ENCODE peak calls at places on chromosomes 1 and 21, in seven cellular contexts. One of them, this sample, is unnamed.

GRCh38 chr1:158019177-158019868 is 25.9 kb downstream of the KIRREL1 start:
- DNase-seq in thoracic aorta: no peak
- DNase-seq in DMS153: no peak
- DNase-seq in ovary: no peak
- DNase-seq in HTR-8/SVneo: peak
- DNase-seq in BJ: peak
- DNase-seq in H54: peak
- DNase-seq in this sample: peak

GRCh38 chr1:29569971-29570634 is 333.8 kb downstream of the PTPRU start:
- DNase-seq in thoracic aorta: no peak
- DNase-seq in DMS153: no peak
- DNase-seq in ovary: no peak
- DNase-seq in HTR-8/SVneo: peak
- DNase-seq in BJ: peak
- DNase-seq in H54: peak
- DNase-seq in this sample: peak

GRCh38 chr21:46474365-46474764 is 15.7 kb downstream of the DIP2A start:
- DNase-seq in thoracic aorta: no peak
- DNase-seq in DMS153: no peak
- DNase-seq in ovary: no peak
- DNase-seq in HTR-8/SVneo: no peak
- DNase-seq in BJ: no peak
- DNase-seq in H54: no peak
- DNase-seq in this sample: no peak

GRCh38 chr1:6603424-6603850 is 768 bp upstream of the KLHL21 start:
- DNase-seq in thoracic aorta: no peak
- DNase-seq in DMS153: no peak
- DNase-seq in ovary: peak
- DNase-seq in HTR-8/SVneo: no peak
- DNase-seq in BJ: peak
- DNase-seq in H54: no peak
- DNase-seq in this sample: no peak

GRCh38 chr1:54227091-54227602 is 27.2 kb downstream of the MRPL37 start:
- DNase-seq in thoracic aorta: no peak
- DNase-seq in DMS153: no peak
- DNase-seq in ovary: peak
- DNase-seq in HTR-8/SVneo: peak
- DNase-seq in BJ: no peak
- DNase-seq in H54: peak
- DNase-seq in this sample: no peak

GRCh38 chr1:53771648-53772047 is 32.7 kb upstream of the GLIS1 start:
- DNase-seq in thoracic aorta: no peak
- DNase-seq in DMS153: no peak
- DNase-seq in ovary: no peak
- DNase-seq in HTR-8/SVneo: no peak
- DNase-seq in BJ: peak
- DNase-seq in H54: no peak
- DNase-seq in this sample: peak

GRCh38 chr1:5972198-5972520 is 20.1 kb downstream of the NPHP4 start:
- DNase-seq in thoracic aorta: no peak
- DNase-seq in DMS153: no peak
- DNase-seq in ovary: no peak
- DNase-seq in HTR-8/SVneo: no peak
- DNase-seq in BJ: no peak
- DNase-seq in H54: no peak
- DNase-seq in this sample: no peak

GRCh38 chr21:40339050-40339449 is 471.8 kb downstream of the PCP4 start:
- DNase-seq in thoracic aorta: no peak
- DNase-seq in DMS153: no peak
- DNase-seq in ovary: no peak
- DNase-seq in HTR-8/SVneo: no peak
- DNase-seq in BJ: no peak
- DNase-seq in H54: no peak
- DNase-seq in this sample: no peak

GRCh38 chr1:8363764-8364301 is 45.9 kb downstream of the SLC45A1 start:
- DNase-seq in thoracic aorta: no peak
- DNase-seq in DMS153: no peak
- DNase-seq in ovary: no peak
- DNase-seq in HTR-8/SVneo: no peak
- DNase-seq in BJ: no peak
- DNase-seq in H54: no peak
- DNase-seq in this sample: no peak

GRCh38 chr1:183281039-183281438 is 95.0 kb downstream of the LAMC2 start:
- DNase-seq in thoracic aorta: peak
- DNase-seq in DMS153: no peak
- DNase-seq in ovary: no peak
- DNase-seq in HTR-8/SVneo: no peak
- DNase-seq in BJ: no peak
- DNase-seq in H54: no peak
- DNase-seq in this sample: no peak

GRCh38 chr1:190373705-190374336 is 103.8 kb downstream of the BRINP3 start:
- DNase-seq in thoracic aorta: no peak
- DNase-seq in DMS153: no peak
- DNase-seq in ovary: no peak
- DNase-seq in HTR-8/SVneo: no peak
- DNase-seq in BJ: no peak
- DNase-seq in H54: no peak
- DNase-seq in this sample: peak

GRCh38 chr1:62437273-62437945 is 560 bp downstream of the USP1 start:
- DNase-seq in thoracic aorta: no peak
- DNase-seq in DMS153: no peak
- DNase-seq in ovary: no peak
- DNase-seq in HTR-8/SVneo: no peak
- DNase-seq in BJ: no peak
- DNase-seq in H54: no peak
- DNase-seq in this sample: no peak

GRCh38 chr1:56034222-56034621 is 545.1 kb downstream of the PLPP3 start:
- DNase-seq in thoracic aorta: no peak
- DNase-seq in DMS153: no peak
- DNase-seq in ovary: no peak
- DNase-seq in HTR-8/SVneo: no peak
- DNase-seq in BJ: peak
- DNase-seq in H54: no peak
- DNase-seq in this sample: no peak

GRCh38 chr1:172821609-172822274 is 162.8 kb downstream of the FASLG start:
- DNase-seq in thoracic aorta: no peak
- DNase-seq in DMS153: no peak
- DNase-seq in ovary: no peak
- DNase-seq in HTR-8/SVneo: peak
- DNase-seq in BJ: no peak
- DNase-seq in H54: no peak
- DNase-seq in this sample: no peak

GRCh38 chr1:228870041-228870713 is 134.9 kb downstream of the RHOU start:
- DNase-seq in thoracic aorta: no peak
- DNase-seq in DMS153: no peak
- DNase-seq in ovary: no peak
- DNase-seq in HTR-8/SVneo: no peak
- DNase-seq in BJ: no peak
- DNase-seq in H54: no peak
- DNase-seq in this sample: no peak

GRCh38 chr1:224621813-224622682 is 5.9 kb downstream of the CNIH3 start:
- DNase-seq in thoracic aorta: no peak
- DNase-seq in DMS153: peak
- DNase-seq in ovary: no peak
- DNase-seq in HTR-8/SVneo: no peak
- DNase-seq in BJ: no peak
- DNase-seq in H54: no peak
- DNase-seq in this sample: no peak

GRCh38 chr1:53587252-53587992 is 128.2 kb downstream of the DMRTB1 start:
- DNase-seq in thoracic aorta: no peak
- DNase-seq in DMS153: no peak
- DNase-seq in ovary: no peak
- DNase-seq in HTR-8/SVneo: no peak
- DNase-seq in BJ: no peak
- DNase-seq in H54: no peak
- DNase-seq in this sample: no peak

GRCh38 chr1:23426828-23427227 is 2.3 kb upstream of the TCEA3 start:
- DNase-seq in thoracic aorta: no peak
- DNase-seq in DMS153: no peak
- DNase-seq in ovary: no peak
- DNase-seq in HTR-8/SVneo: no peak
- DNase-seq in BJ: no peak
- DNase-seq in H54: no peak
- DNase-seq in this sample: no peak

GRCh38 chr1:176826265-176826664 is 338.2 kb downstream of the ASTN1 start:
- DNase-seq in thoracic aorta: no peak
- DNase-seq in DMS153: peak
- DNase-seq in ovary: no peak
- DNase-seq in HTR-8/SVneo: no peak
- DNase-seq in BJ: no peak
- DNase-seq in H54: no peak
- DNase-seq in this sample: no peak

GRCh38 chr1:43774359-43774758 is 67.0 kb downstream of the ST3GAL3 start:
- DNase-seq in thoracic aorta: no peak
- DNase-seq in DMS153: no peak
- DNase-seq in ovary: no peak
- DNase-seq in HTR-8/SVneo: peak
- DNase-seq in BJ: no peak
- DNase-seq in H54: peak
- DNase-seq in this sample: no peak

GRCh38 chr1:21647431-21648373 is 21.5 kb downstream of the RAP1GAP start:
- DNase-seq in thoracic aorta: no peak
- DNase-seq in DMS153: no peak
- DNase-seq in ovary: no peak
- DNase-seq in HTR-8/SVneo: peak
- DNase-seq in BJ: no peak
- DNase-seq in H54: peak
- DNase-seq in this sample: no peak

GRCh38 chr1:89050649-89051033 is 14.4 kb downstream of the GBP1 start:
- DNase-seq in thoracic aorta: no peak
- DNase-seq in DMS153: no peak
- DNase-seq in ovary: no peak
- DNase-seq in HTR-8/SVneo: no peak
- DNase-seq in BJ: no peak
- DNase-seq in H54: no peak
- DNase-seq in this sample: no peak

GRCh38 chr1:89190017-89190416 is 8.7 kb downstream of the GBP4 start:
- DNase-seq in thoracic aorta: no peak
- DNase-seq in DMS153: no peak
- DNase-seq in ovary: no peak
- DNase-seq in HTR-8/SVneo: no peak
- DNase-seq in BJ: no peak
- DNase-seq in H54: no peak
- DNase-seq in this sample: no peak

GRCh38 chr1:64664287-64664686 is 80.6 kb upstream of the RAVER2 start:
- DNase-seq in thoracic aorta: no peak
- DNase-seq in DMS153: no peak
- DNase-seq in ovary: no peak
- DNase-seq in HTR-8/SVneo: no peak
- DNase-seq in BJ: no peak
- DNase-seq in H54: no peak
- DNase-seq in this sample: no peak

GRCh38 chr1:182215797-182216196 is 154.3 kb upstream of the ZNF648 start:
- DNase-seq in thoracic aorta: no peak
- DNase-seq in DMS153: no peak
- DNase-seq in ovary: no peak
- DNase-seq in HTR-8/SVneo: no peak
- DNase-seq in BJ: peak
- DNase-seq in H54: no peak
- DNase-seq in this sample: no peak

GRCh38 chr1:167756760-167757405 is 35.1 kb downstream of the MPZL1 start:
- DNase-seq in thoracic aorta: no peak
- DNase-seq in DMS153: no peak
- DNase-seq in ovary: no peak
- DNase-seq in HTR-8/SVneo: no peak
- DNase-seq in BJ: no peak
- DNase-seq in H54: no peak
- DNase-seq in this sample: no peak

GRCh38 chr1:110746644-110747259 is 72.0 kb upstream of the KCNA3 start:
- DNase-seq in thoracic aorta: no peak
- DNase-seq in DMS153: no peak
- DNase-seq in ovary: peak
- DNase-seq in HTR-8/SVneo: peak
- DNase-seq in BJ: no peak
- DNase-seq in H54: peak
- DNase-seq in this sample: no peak

GRCh38 chr1:39970274-39970673 is 15.3 kb downstream of the MFSD2A start:
- DNase-seq in thoracic aorta: no peak
- DNase-seq in DMS153: peak
- DNase-seq in ovary: no peak
- DNase-seq in HTR-8/SVneo: no peak
- DNase-seq in BJ: no peak
- DNase-seq in H54: no peak
- DNase-seq in this sample: no peak

GRCh38 chr1:54153548-54154439 is 994 bp upstream of the CDCP2 start:
- DNase-seq in thoracic aorta: peak
- DNase-seq in DMS153: no peak
- DNase-seq in ovary: no peak
- DNase-seq in HTR-8/SVneo: peak
- DNase-seq in BJ: no peak
- DNase-seq in H54: peak
- DNase-seq in this sample: no peak

GRCh38 chr1:108036796-108037545 is 72.0 kb upstream of the VAV3 start:
- DNase-seq in thoracic aorta: no peak
- DNase-seq in DMS153: no peak
- DNase-seq in ovary: no peak
- DNase-seq in HTR-8/SVneo: no peak
- DNase-seq in BJ: no peak
- DNase-seq in H54: no peak
- DNase-seq in this sample: no peak

GRCh38 chr1:10105484-10105883 is 72.7 kb downstream of the UBE4B start:
- DNase-seq in thoracic aorta: no peak
- DNase-seq in DMS153: no peak
- DNase-seq in ovary: no peak
- DNase-seq in HTR-8/SVneo: no peak
- DNase-seq in BJ: no peak
- DNase-seq in H54: no peak
- DNase-seq in this sample: no peak

GRCh38 chr1:223319373-223319772 is 44.6 kb downstream of the SUSD4 start:
- DNase-seq in thoracic aorta: no peak
- DNase-seq in DMS153: no peak
- DNase-seq in ovary: no peak
- DNase-seq in HTR-8/SVneo: no peak
- DNase-seq in BJ: no peak
- DNase-seq in H54: no peak
- DNase-seq in this sample: no peak

GRCh38 chr1:59833022-59833421 is 18.3 kb downstream of the HOOK1 start:
- DNase-seq in thoracic aorta: no peak
- DNase-seq in DMS153: no peak
- DNase-seq in ovary: no peak
- DNase-seq in HTR-8/SVneo: no peak
- DNase-seq in BJ: no peak
- DNase-seq in H54: no peak
- DNase-seq in this sample: no peak

GRCh38 chr1:226606311-226607267 is 58.0 kb downstream of the STUM start:
- DNase-seq in thoracic aorta: no peak
- DNase-seq in DMS153: no peak
- DNase-seq in ovary: no peak
- DNase-seq in HTR-8/SVneo: no peak
- DNase-seq in BJ: no peak
- DNase-seq in H54: no peak
- DNase-seq in this sample: no peak

GRCh38 chr1:15757575-15758401 is 807 bp upstream of the FBLIM1 start:
- DNase-seq in thoracic aorta: no peak
- DNase-seq in DMS153: no peak
- DNase-seq in ovary: no peak
- DNase-seq in HTR-8/SVneo: no peak
- DNase-seq in BJ: no peak
- DNase-seq in H54: no peak
- DNase-seq in this sample: no peak